ENCODE peak calls at places on chromosomes 13 and 19, in four cellular contexts. E is GM23338, D is MM.1S, J is hepatocyte. G is an unnamed sample.

GRCh38 chr19:6604906-6605305 is 14.0 kb upstream of the CD70 start:
- DNase-seq in E (no peak), D (no peak), J (no peak), G (no peak)

GRCh38 chr19:13090511-13091231 is 12.0 kb downstream of the LYL1 start:
- DNase-seq in E (no peak), D (no peak), J (no peak), G (no peak)

GRCh38 chr19:4369109-4369887 is 25.9 kb downstream of the MPND start:
- DNase-seq in E (peak; percentile 47), D (peak; percentile 91), J (no peak), G (peak; percentile 43)

GRCh38 chr13:37526710-37527446 is 71.7 kb downstream of the POSTN start:
- DNase-seq in E (no peak), D (no peak), J (no peak), G (no peak)

GRCh38 chr13:20461481-20461859 is 64.2 kb downstream of the CRYL1 start:
- DNase-seq in E (no peak), D (no peak), J (no peak), G (no peak)

GRCh38 chr19:55541091-55541490 is 4.2 kb upstream of the SBK2 start:
- DNase-seq in E (no peak), D (no peak), J (no peak), G (no peak)

GRCh38 chr13:26971990-26972888 is 199.4 kb downstream of the USP12 start:
- DNase-seq in E (peak; percentile 81), D (peak; percentile 31), J (peak; percentile 68), G (peak; percentile 58)

GRCh38 chr13:32863596-32863995 is 152.6 kb upstream of the KL start:
- DNase-seq in E (no peak), D (no peak), J (no peak), G (no peak)

GRCh38 chr13:99660101-99660500 is 158.8 kb downstream of the TM9SF2 start:
- DNase-seq in E (no peak), D (no peak), J (no peak), G (peak; percentile 39)

GRCh38 chr13:113875829-113876228 is 12.0 kb upstream of the GAS6 start:
- DNase-seq in E (no peak), D (no peak), J (no peak), G (no peak)

GRCh38 chr19:30106417-30107095 is 164.5 kb downstream of the URI1 start:
- DNase-seq in E (no peak), D (no peak), J (no peak), G (no peak)

GRCh38 chr13:111187879-111188643 is 73.0 kb downstream of the ARHGEF7 start:
- DNase-seq in E (no peak), D (no peak), J (peak; percentile 58), G (no peak)

GRCh38 chr13:18998389-18998788 is 183.2 kb downstream of the TUBA3C start:
- DNase-seq in E (no peak), D (no peak), J (no peak), G (no peak)

GRCh38 chr19:30266687-30267086 is 105.5 kb upstream of the ZNF536 start:
- DNase-seq in E (no peak), D (no peak), J (no peak), G (no peak)

GRCh38 chr13:34430294-34430693 is 511.8 kb upstream of the NBEA start:
- DNase-seq in E (no peak), D (no peak), J (no peak), G (no peak)

GRCh38 chr13:80312967-80313366 is 28.0 kb downstream of the SPRY2 start:
- DNase-seq in E (no peak), D (no peak), J (no peak), G (no peak)

GRCh38 chr19:23099966-23100365 is 16.9 kb upstream of the ZNF730 start:
- DNase-seq in E (no peak), D (no peak), J (no peak), G (no peak)

GRCh38 chr13:112159575-112160547 is 92.9 kb downstream of the SOX1 start:
- DNase-seq in E (peak; percentile 42), D (no peak), J (peak; percentile 69), G (no peak)

GRCh38 chr13:19759669-19760068 is 23.1 kb downstream of the PSPC1 start:
- DNase-seq in E (no peak), D (no peak), J (no peak), G (no peak)

GRCh38 chr13:44273991-44274810 is 99.4 kb upstream of the SERP2 start:
- DNase-seq in E (no peak), D (peak; percentile 72), J (peak; percentile 34), G (no peak)

GRCh38 chr19:12752056-12752781 is 628 bp downstream of the BEST2 start:
- DNase-seq in E (no peak), D (no peak), J (no peak), G (no peak)

GRCh38 chr19:1252221-1252817 is 3.9 kb downstream of the MIDN start:
- DNase-seq in E (no peak), D (no peak), J (peak; percentile 85), G (no peak)

GRCh38 chr19:53898166-53898565 is 10.9 kb upstream of the CACNG7 start:
- DNase-seq in E (peak; percentile 63), D (no peak), J (no peak), G (no peak)

DNA sequence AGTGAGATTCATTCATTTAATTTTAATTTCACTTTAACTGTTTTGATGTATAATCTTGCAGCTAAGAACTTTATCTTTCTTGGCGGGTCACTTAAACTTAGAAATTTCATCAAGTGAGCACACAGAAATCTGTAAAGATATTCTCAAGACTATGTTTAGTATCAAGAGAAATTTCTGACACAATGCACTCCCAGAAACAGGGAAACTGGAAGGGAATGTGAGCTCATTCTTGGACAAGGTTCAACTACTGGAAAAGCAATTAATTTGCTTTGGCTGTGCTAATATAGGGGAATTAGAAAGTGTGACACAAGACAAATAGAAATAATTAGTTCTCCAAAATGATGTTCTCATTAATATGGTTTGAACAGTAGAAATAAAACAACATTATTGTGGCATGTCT is 402.3 kb downstream of the DACH1 start:
- DNase-seq in E (no peak), D (no peak), J (no peak), G (no peak)
- TF ChIP-seq EZH2phosphoT487 in E (no peak), D (no peak), J (no peak), G (no peak)

GRCh38 chr19:48629599-48630288 is 7.4 kb downstream of the DBP start:
- DNase-seq in E (peak; percentile 99), D (no peak), J (peak; percentile 79), G (peak; percentile 95)

GRCh38 chr19:48627211-48627864 is 8.0 kb downstream of the SPHK2 start:
- DNase-seq in E (no peak), D (no peak), J (peak; percentile 56), G (no peak)

GRCh38 chr19:48627865-48628314 is 8.6 kb downstream of the SPHK2 start:
- DNase-seq in E (no peak), D (no peak), J (peak; percentile 6), G (no peak)

GRCh38 chr19:48629297-48629598 is 7.9 kb downstream of the DBP start:
- DNase-seq in E (no peak), D (no peak), J (no peak), G (no peak)

GRCh38 chr19:48628486-48629296 is 8.5 kb downstream of the DBP start:
- DNase-seq in E (no peak), D (no peak), J (peak; percentile 8), G (no peak)
- TF ChIP-seq EZH2phosphoT487 in E (no peak), D (no peak), J (no peak), G (no peak)

GRCh38 chr13:24747248-24748151 is 16.5 kb upstream of the RNF17 start:
- DNase-seq in E (peak; percentile 79), D (peak; percentile 78), J (peak; percentile 40), G (peak; percentile 56)
- TF ChIP-seq EZH2phosphoT487 in E (no peak), D (no peak), J (no peak), G (peak; percentile 71)

GRCh38 chr13:25798998-25799397 is 252.8 kb downstream of the SHISA2 start:
- DNase-seq in E (no peak), D (no peak), J (no peak), G (no peak)

DNA sequence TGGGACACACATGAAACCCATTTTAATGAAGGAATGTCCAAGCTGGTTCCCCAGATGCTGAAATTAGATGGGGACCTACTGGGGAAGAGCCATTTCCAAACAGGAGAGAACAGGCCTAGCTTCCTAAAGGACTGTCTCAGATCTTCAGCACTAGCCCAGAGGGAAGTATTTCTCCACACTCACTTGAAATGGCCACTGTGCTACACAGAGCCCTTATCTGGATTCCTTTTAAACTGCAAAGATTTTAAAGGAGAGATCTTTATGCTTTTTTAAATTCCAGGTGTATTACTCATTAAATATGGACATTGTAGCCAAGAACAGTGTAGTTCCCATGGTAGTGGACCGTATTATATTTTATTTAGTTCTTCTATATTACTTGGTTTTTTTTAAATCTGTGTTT is 255.3 kb downstream of the SHISA2 start:
- DNase-seq in E (no peak), D (no peak), J (no peak), G (no peak)
- TF ChIP-seq EZH2phosphoT487 in E (no peak), D (no peak), J (no peak), G (no peak)

GRCh38 chr13:39688699-39689405 is 33.4 kb downstream of the COG6 start:
- DNase-seq in E (no peak), D (no peak), J (no peak), G (no peak)
- TF ChIP-seq EZH2phosphoT487 in E (no peak), D (no peak), J (no peak), G (no peak)

GRCh38 chr19:28472111-28472510 is 740.8 kb downstream of the UQCRFS1 start:
- DNase-seq in E (no peak), D (no peak), J (no peak), G (no peak)
- TF ChIP-seq EZH2phosphoT487 in E (no peak), D (no peak), J (no peak), G (no peak)

GRCh38 chr13:40611004-40611403 is 55.4 kb downstream of the FOXO1 start:
- DNase-seq in E (no peak), D (no peak), J (no peak), G (no peak)

GRCh38 chr13:40613192-40613818 is 53.1 kb downstream of the FOXO1 start:
- DNase-seq in E (no peak), D (no peak), J (no peak), G (no peak)

GRCh38 chr13:40608308-40608707 is 58.1 kb downstream of the FOXO1 start:
- DNase-seq in E (no peak), D (no peak), J (no peak), G (no peak)

GRCh38 chr13:40611635-40612422 is 54.6 kb downstream of the FOXO1 start:
- DNase-seq in E (no peak), D (no peak), J (no peak), G (no peak)

DNA sequence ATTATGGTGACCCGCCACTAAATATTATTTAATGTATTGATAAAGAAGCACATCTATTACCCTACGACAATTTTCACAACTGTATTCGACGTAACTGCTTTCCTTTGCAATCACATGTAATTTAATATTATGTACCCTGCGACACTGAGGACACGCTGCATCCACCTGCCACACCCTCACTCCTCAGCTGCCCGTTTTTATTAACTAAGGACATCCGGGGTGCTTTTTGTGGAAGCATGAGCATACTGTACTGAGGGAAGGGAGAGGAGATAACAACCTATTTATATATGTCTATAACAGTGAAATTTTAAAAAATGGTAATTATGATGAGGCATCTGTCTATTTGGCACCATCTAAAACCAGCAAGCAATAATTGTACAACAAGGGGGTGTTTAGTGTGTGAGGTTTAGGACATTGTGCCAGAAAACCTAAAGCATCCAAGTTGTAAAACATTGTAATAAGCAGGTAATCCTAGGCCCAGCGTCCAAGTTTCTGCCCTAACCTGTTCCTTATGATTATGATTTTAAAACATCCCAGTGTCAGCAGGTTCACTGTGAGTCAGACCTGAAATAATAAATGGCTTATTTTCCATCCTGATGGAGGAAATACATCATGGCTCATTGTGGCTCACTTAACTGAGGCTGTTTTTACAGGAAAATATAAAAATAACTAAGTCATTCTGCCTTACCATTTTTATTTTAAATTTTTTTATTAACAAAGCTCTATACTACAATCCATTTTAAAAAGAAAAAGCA is 56.3 kb downstream of the FOXO1 start:
- DNase-seq in E (no peak), D (no peak), J (no peak), G (no peak)
- TF ChIP-seq EZH2phosphoT487 in E (no peak), D (no peak), J (no peak), G (no peak)

GRCh38 chr19:41316306-41316920 is 6.4 kb downstream of the CCDC97 start:
- DNase-seq in E (no peak), D (no peak), J (no peak), G (no peak)
- TF ChIP-seq EZH2phosphoT487 in E (no peak), D (no peak), J (no peak), G (no peak)